ENCODE peak calls at places on chromosomes 12 and 14, in ten cellular contexts. N is HL-60, Q is A549, R is pancreas, B is WTC11, G is fibroblast of pulmonary artery, H is lower leg skin, D is GM20000, K is tibial nerve, E is RWPE1. P is an unnamed sample.

GRCh38 chr14:26966942-26967341 is 369.1 kb upstream of the NOVA1 start:
- DNase-seq in R (no peak), E (no peak), K (peak), G (peak), D (no peak), H (peak), B (no peak), N (no peak), Q (no peak), P (no peak)

GRCh38 chr14:51954657-51955056 is 34.7 kb upstream of the RTRAF start:
- DNase-seq in D (no peak), G (no peak), E (no peak), H (no peak), N (no peak), B (no peak), R (no peak), Q (no peak), K (no peak), P (no peak)

GRCh38 chr12:114625294-114625851 is 58.6 kb downstream of the TBX3 start:
- DNase-seq in B (peak), G (peak), H (no peak), R (peak), D (peak), Q (peak), N (peak), K (no peak), E (peak), P (peak)

GRCh38 chr12:113591480-113591971 is 119.9 kb upstream of the LHX5 start:
- DNase-seq in G (no peak), H (no peak), E (no peak), Q (peak), K (no peak), D (peak), R (no peak), B (peak), N (no peak), P (peak)

GRCh38 chr14:60655898-60656754 is 6.8 kb upstream of the SIX1 start:
- DNase-seq in K (no peak), G (no peak), B (peak), N (no peak), D (peak), H (no peak), E (no peak), R (no peak), Q (no peak), P (no peak)

GRCh38 chr14:69464829-69465228 is 19.7 kb upstream of the PLEKHD1 start:
- DNase-seq in N (no peak), G (peak), D (no peak), R (no peak), H (no peak), K (no peak), B (no peak), Q (no peak), E (peak), P (no peak)

GRCh38 chr14:88168498-88169165 is 154.4 kb downstream of the KCNK10 start:
- DNase-seq in N (peak), G (peak), K (no peak), R (peak), D (peak), E (no peak), Q (peak), H (no peak), B (peak), P (peak)

GRCh38 chr14:94670692-94671285 is 58.6 kb downstream of the SERPINA3 start:
- DNase-seq in Q (no peak), B (no peak), R (no peak), N (no peak), H (no peak), G (no peak), K (no peak), E (no peak), D (no peak), P (no peak)

GRCh38 chr12:120249266-120249874 is 16.2 kb downstream of the PXN start:
- DNase-seq in G (no peak), E (no peak), D (no peak), N (no peak), K (no peak), R (no peak), H (no peak), Q (no peak), B (no peak), P (no peak)

GRCh38 chr14:67668559-67668958 is 5.9 kb downstream of the VTI1B start:
- DNase-seq in G (no peak), R (no peak), B (no peak), D (no peak), N (no peak), K (no peak), H (no peak), E (no peak), Q (no peak), P (peak)

GRCh38 chr14:69828372-69828771 is 31.3 kb upstream of the SLC10A1 start:
- DNase-seq in N (no peak), B (no peak), H (no peak), G (no peak), R (no peak), K (no peak), Q (no peak), D (no peak), E (no peak), P (no peak)

GRCh38 chr12:38132139-38132538 is 184.4 kb upstream of the ALG10B start:
- DNase-seq in Q (no peak), D (no peak), N (no peak), G (no peak), K (no peak), B (no peak), H (no peak), R (no peak), E (no peak), P (no peak)

GRCh38 chr12:52217223-52217622 is 15.8 kb upstream of the KRT7 start:
- DNase-seq in B (no peak), H (peak), N (no peak), G (no peak), R (peak), D (no peak), E (peak), Q (no peak), K (no peak), P (no peak)

GRCh38 chr12:19614601-19615442 is 175.5 kb downstream of the AEBP2 start:
- DNase-seq in G (no peak), D (no peak), N (no peak), K (no peak), Q (no peak), H (no peak), B (no peak), E (no peak), R (no peak), P (no peak)

GRCh38 chr14:96762650-96763049 is 34.5 kb upstream of the VRK1 start:
- DNase-seq in H (no peak), E (peak), N (peak), G (peak), D (peak), K (no peak), B (no peak), R (no peak), Q (peak), P (peak)

GRCh38 chr12:72578327-72578726 is 306.2 kb downstream of the TRHDE start:
- DNase-seq in R (no peak), B (no peak), N (no peak), K (no peak), E (no peak), H (no peak), G (no peak), D (no peak), Q (no peak), P (no peak)

GRCh38 chr12:113103756-113104450 is 31.7 kb downstream of the RASAL1 start:
- DNase-seq in R (no peak), Q (no peak), E (peak), D (peak), H (no peak), G (no peak), K (no peak), N (no peak), B (peak), P (peak)

GRCh38 chr14:66982247-66982646 is 207.0 kb upstream of the GARIN2 start:
- DNase-seq in D (no peak), G (no peak), N (no peak), K (no peak), Q (no peak), E (no peak), R (no peak), H (no peak), B (no peak), P (no peak)

GRCh38 chr12:52243774-52244614 is 11.0 kb downstream of the KRT7 start:
- DNase-seq in Q (peak), G (peak), K (peak), B (no peak), R (peak), E (peak), N (peak), H (peak), D (peak), P (peak)

GRCh38 chr12:24798335-24798734 is 150.6 kb downstream of the BCAT1 start:
- DNase-seq in R (no peak), K (no peak), E (no peak), N (peak), D (peak), B (no peak), Q (no peak), G (no peak), H (no peak), P (no peak)

GRCh38 chr12:48788852-48789775 is at the start of gene ADCY6:
- DNase-seq in G (peak), E (peak), R (peak), H (peak), N (no peak), D (peak), B (peak), K (peak), Q (peak), P (no peak)

GRCh38 chr14:102530828-102531478 is 21.4 kb upstream of the ANKRD9 start:
- DNase-seq in H (no peak), B (no peak), G (no peak), D (no peak), Q (no peak), N (no peak), E (no peak), R (no peak), K (no peak), P (no peak)

GRCh38 chr14:67492538-67492937 is 4.0 kb upstream of the TMEM229B start:
- DNase-seq in H (no peak), K (no peak), G (no peak), N (no peak), Q (no peak), E (no peak), R (no peak), D (no peak), B (no peak), P (no peak)

GRCh38 chr12:120125029-120125428 is 8.5 kb upstream of the RAB35 start:
- DNase-seq in H (no peak), B (no peak), G (no peak), N (no peak), D (no peak), E (no peak), R (no peak), K (no peak), Q (no peak), P (no peak)

GRCh38 chr12:94080684-94081009 is 67.7 kb upstream of the PLXNC1 start:
- DNase-seq in Q (no peak), K (no peak), D (no peak), R (no peak), H (no peak), N (no peak), B (no peak), E (no peak), G (no peak), P (no peak)

GRCh38 chr14:102951799-102952198 is 29.3 kb downstream of the AMN start:
- DNase-seq in H (no peak), D (no peak), N (no peak), B (no peak), R (no peak), K (no peak), Q (no peak), E (no peak), G (no peak), P (no peak)

GRCh38 chr14:59570122-59570521 is 6.5 kb downstream of the CCDC175 start:
- DNase-seq in B (no peak), E (no peak), K (no peak), N (no peak), G (peak), Q (no peak), D (no peak), H (no peak), R (no peak), P (no peak)

GRCh38 chr12:67222302-67222701 is 46.9 kb upstream of the CAND1 start:
- DNase-seq in D (no peak), E (peak), R (no peak), K (no peak), N (no peak), H (no peak), B (no peak), G (peak), Q (no peak), P (no peak)

GRCh38 chr12:71947645-71948105 is 9.0 kb downstream of the TPH2 start:
- DNase-seq in R (peak), G (peak), K (no peak), B (peak), N (no peak), D (no peak), Q (no peak), H (no peak), E (peak), P (no peak)

GRCh38 chr12:123905319-123905925 is 67.2 kb downstream of the CCDC92 start:
- DNase-seq in K (no peak), D (peak), N (peak), Q (peak), E (peak), G (peak), B (peak), R (peak), H (peak), P (peak)

GRCh38 chr14:22315336-22315735 is 273.7 kb downstream of the DAD1 start:
- DNase-seq in R (no peak), H (no peak), B (no peak), D (no peak), N (no peak), G (no peak), E (no peak), K (no peak), Q (no peak), P (no peak)

GRCh38 chr14:68753696-68754095 is 39.2 kb downstream of the ZFP36L1 start:
- DNase-seq in E (no peak), R (no peak), Q (no peak), K (no peak), G (peak), D (no peak), H (no peak), N (no peak), B (no peak), P (no peak)

GRCh38 chr14:63759454-63759853 is 31.6 kb upstream of the SGPP1 start:
- DNase-seq in E (no peak), Q (no peak), D (peak), N (no peak), B (no peak), H (no peak), K (no peak), G (peak), R (no peak), P (peak)

GRCh38 chr14:68741839-68742470 is 50.9 kb downstream of the ZFP36L1 start:
- DNase-seq in B (no peak), N (peak), G (no peak), K (no peak), E (no peak), H (no peak), Q (no peak), D (peak), R (peak), P (no peak)

GRCh38 chr14:67411820-67412421 is at the start of gene PLEK2:
- DNase-seq in Q (peak), H (peak), G (peak), B (peak), D (no peak), K (no peak), R (peak), N (no peak), E (peak), P (peak)

GRCh38 chr14:57478050-57478449 is 15.6 kb downstream of the CCDC198 start:
- DNase-seq in E (no peak), D (no peak), N (no peak), R (no peak), H (no peak), B (no peak), Q (no peak), K (no peak), G (no peak), P (no peak)

GRCh38 chr14:66228267-66228970 is 257.8 kb upstream of the CCDC196 start:
- DNase-seq in E (peak), D (no peak), G (peak), Q (no peak), H (no peak), B (no peak), R (no peak), N (no peak), K (no peak), P (peak)

GRCh38 chr14:55572578-55572977 is 7.4 kb upstream of the KTN1 start:
- DNase-seq in G (peak), B (no peak), K (no peak), R (no peak), N (no peak), Q (no peak), H (no peak), D (no peak), E (no peak), P (no peak)

DNA sequence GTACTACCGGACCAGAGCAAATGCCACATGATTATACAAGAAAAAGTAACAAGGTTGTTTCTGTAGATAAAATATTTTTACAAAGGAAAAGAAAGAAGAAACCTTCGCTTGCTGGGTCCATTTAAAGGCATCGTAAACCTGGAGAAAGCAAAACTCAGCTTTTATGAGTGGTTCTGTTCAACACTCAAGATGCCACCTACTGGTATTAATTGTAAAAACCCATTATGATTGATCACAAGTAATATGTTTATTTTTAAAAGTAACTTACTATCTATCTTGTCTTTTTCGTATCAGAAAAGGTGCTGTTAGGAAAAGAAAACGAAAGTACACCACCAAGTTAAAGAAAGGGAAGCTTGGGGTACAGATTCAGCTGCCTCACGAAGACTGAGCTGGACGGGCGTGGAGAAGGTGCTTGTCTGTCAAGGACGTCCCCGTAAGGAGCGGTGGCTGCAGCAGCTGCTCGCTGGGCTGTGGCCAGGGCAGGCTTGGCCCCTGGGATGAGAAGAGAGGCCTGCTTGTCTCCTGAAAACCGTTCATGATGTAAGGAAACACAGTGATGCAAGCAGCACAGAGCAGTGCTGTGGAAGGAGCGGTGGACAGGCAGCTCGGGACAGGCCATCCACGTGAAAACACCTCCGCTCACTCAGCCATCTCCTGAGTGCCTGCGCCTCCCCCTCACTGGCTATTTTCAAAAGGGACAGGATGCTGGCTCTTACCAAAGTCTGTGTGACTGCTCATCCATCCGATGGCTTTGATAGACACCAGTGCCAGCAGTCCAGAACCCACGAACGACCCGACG is 25.0 kb downstream of the SLC15A4 start:
- DNase-seq in Q (no peak), H (no peak), R (no peak), B (no peak), K (no peak), N (no peak), G (peak), D (peak), E (no peak), P (no peak)
- TF ChIP-seq CTCF in Q (peak), H (no peak), R (no peak), B (no peak), K (no peak), N (no peak), G (peak), D (peak), E (no peak), P (no peak)

DNA sequence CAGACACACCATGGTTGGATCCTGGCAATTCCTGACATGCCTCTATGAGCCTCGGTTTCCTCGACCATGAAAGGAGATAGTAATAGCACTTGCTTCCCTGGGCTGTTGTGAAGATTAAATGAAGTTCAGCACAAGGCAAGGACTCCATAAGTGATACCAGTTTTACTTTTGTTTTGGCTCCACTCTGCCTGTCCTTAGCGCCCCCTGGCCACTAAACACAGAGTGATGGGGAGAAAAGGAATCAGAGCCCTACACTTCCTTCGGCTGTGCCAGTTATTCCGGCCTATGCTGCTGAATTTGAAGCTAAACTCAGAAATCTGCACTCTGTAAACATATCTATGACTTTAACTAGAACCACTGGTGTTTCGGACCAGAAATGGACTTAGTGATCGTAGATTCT is 173.8 kb downstream of the C12orf75 start:
- DNase-seq in D (peak), N (no peak), H (no peak), B (peak), Q (no peak), R (no peak), G (no peak), E (no peak), K (no peak), P (no peak)
- TF ChIP-seq CTCF in D (peak), N (no peak), H (no peak), B (no peak), Q (no peak), R (no peak), G (no peak), E (no peak), K (no peak), P (no peak)

DNA sequence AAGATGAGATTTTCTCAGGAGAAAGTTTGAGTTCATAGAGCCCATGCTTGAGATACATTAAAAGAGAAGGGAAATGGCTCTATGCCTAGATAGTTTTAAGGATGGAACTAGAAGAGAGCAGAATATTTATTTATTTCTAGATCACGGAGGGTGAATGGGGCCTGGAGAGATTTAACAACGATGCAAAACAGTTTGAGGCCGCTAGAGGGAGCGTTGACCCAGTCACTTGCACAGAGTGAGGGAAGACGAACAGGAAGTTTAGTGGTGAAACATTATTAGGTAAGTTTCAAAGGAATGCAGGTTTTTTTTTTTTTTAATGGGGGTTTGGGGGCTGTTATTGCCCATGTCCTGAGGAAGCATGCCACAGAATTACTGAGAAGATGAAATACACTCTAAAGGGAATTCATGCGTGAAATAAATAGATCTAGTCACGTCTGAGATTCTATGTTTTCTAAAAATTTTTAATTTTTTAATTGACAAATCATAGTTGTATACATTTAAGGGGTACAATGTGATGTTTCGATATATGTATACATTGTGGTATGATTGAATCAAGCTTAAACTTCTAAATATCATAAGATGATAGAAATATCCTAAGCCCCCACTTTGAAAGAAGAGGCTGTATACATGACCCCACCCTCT is 14.8 kb upstream of the PPP1R1A start:
- DNase-seq in H (peak), D (peak), G (peak), Q (peak), R (no peak), B (peak), K (peak), E (peak), N (peak), P (peak)
- TF ChIP-seq CTCF in H (no peak), D (peak), G (peak), Q (peak), R (peak), B (peak), K (peak), E (peak), N (peak), P (peak)

DNA sequence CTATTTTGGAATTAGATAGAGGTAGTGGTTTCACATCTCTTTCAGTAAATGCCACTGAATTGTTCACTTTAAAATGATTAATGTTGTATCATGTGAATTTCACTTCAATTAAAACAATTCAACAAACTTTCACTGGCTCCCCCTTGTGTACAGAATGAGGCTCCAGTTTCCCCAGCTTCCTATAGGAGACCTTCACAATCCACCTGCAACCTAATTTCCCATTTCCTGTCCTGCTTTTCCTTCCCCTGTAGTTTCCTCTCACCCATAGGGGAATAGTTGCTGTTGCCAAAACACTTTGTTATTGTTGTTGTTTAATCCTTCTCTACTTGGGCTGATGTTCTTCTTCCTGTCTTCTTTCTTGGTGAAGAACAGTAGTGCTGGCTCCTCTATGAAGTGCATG is 59.8 kb downstream of the NPAS3 start:
- DNase-seq in N (no peak), E (peak), K (no peak), D (no peak), G (peak), H (no peak), B (no peak), Q (no peak), R (no peak), P (no peak)
- TF ChIP-seq CTCF in N (peak), E (no peak), K (no peak), D (no peak), G (peak), H (no peak), B (no peak), Q (peak), R (no peak), P (no peak)

P was measured in activated CD8-positive, alpha-beta T cell treated with anti-CD3 and anti-CD28 coated beads for 36 hours.